ENCODE peak calls at places on chromosomes 16 and 17, in four cellular contexts. K is heart right ventricle, S is OCI-LY7, P is prostate gland. Z is an unnamed sample.

GRCh38 chr16:31519746-31520145 is 8.0 kb upstream of the AHSP start:
- DNase-seq in K (no peak), S (no peak), P (no peak), Z (no peak)

GRCh38 chr16:52557236-52557635 is 10.3 kb upstream of the TOX3 start:
- DNase-seq in K (no peak), S (no peak), P (no peak), Z (no peak)

GRCh38 chr16:69324013-69324531 is 6.3 kb downstream of the PDF start:
- DNase-seq in K (peak; percentile 74), S (no peak), P (peak; percentile 37), Z (no peak)

GRCh38 chr17:12519956-12520594 is 145.6 kb upstream of the MYOCD start:
- DNase-seq in K (no peak), S (no peak), P (no peak), Z (no peak)

GRCh38 chr16:35565626-35566025 is 2106.2 kb downstream of the TP53TG3F start:
- DNase-seq in K (no peak), S (no peak), P (no peak), Z (no peak)

GRCh38 chr16:1610841-1611653 is 825 bp downstream of the IFT140 start:
- DNase-seq in K (no peak), S (peak; percentile 27), P (no peak), Z (no peak)

GRCh38 chr17:74859439-74860228 is at the start of gene GRIN2C:
- DNase-seq in K (no peak), S (no peak), P (no peak), Z (no peak)

GRCh38 chr16:51143166-51143565 is 7.9 kb downstream of the SALL1 start:
- DNase-seq in K (no peak), S (no peak), P (no peak), Z (no peak)

GRCh38 chr17:3693829-3694231 is 2.1 kb downstream of the P2RX5 start:
- DNase-seq in K (no peak), S (peak; percentile 67), P (no peak), Z (peak; percentile 42)

GRCh38 chr16:14181371-14182050 is 110.4 kb downstream of the MRTFB start:
- DNase-seq in K (no peak), S (no peak), P (no peak), Z (no peak)

GRCh38 chr16:73068546-73069401 is 20.8 kb upstream of the ZFHX3 start:
- DNase-seq in K (peak; percentile 57), S (no peak), P (no peak), Z (no peak)

GRCh38 chr17:49817993-49818392 is 29.5 kb downstream of the KAT7 start:
- DNase-seq in K (no peak), S (no peak), P (no peak), Z (peak; percentile 78)

GRCh38 chr16:84368327-84368996 is at the start of gene ATP2C2:
- DNase-seq in K (no peak), S (no peak), P (peak; percentile 78), Z (no peak)

GRCh38 chr16:1911467-1912214 is 6.6 kb downstream of the HS3ST6 start:
- DNase-seq in K (no peak), S (no peak), P (no peak), Z (no peak)

GRCh38 chr17:82110298-82110697 is 12.3 kb upstream of the FASN start:
- DNase-seq in K (no peak), S (no peak), P (peak; percentile 88), Z (no peak)

GRCh38 chr16:56289862-56290261 is 98.6 kb downstream of the GNAO1 start:
- DNase-seq in K (no peak), S (no peak), P (no peak), Z (no peak)

GRCh38 chr16:2858245-2859025 is 465 bp upstream of the PRSS22 start:
- DNase-seq in K (no peak), S (no peak), P (peak; percentile 83), Z (no peak)

GRCh38 chr17:34892864-34893263 is 68.4 kb downstream of the CCT6B start:
- DNase-seq in K (no peak), S (peak; percentile 47), P (no peak), Z (no peak)

GRCh38 chr16:23434380-23434779 is 18.6 kb downstream of the COG7 start:
- DNase-seq in K (no peak), S (peak; percentile 78), P (peak; percentile 41), Z (no peak)

GRCh38 chr17:79109584-79109983 is 35.0 kb downstream of the ENGASE start:
- DNase-seq in K (no peak), S (no peak), P (no peak), Z (no peak)

GRCh38 chr17:4127555-4127954 is 15.3 kb downstream of the ZZEF1 start:
- DNase-seq in K (no peak), S (no peak), P (no peak), Z (no peak)

GRCh38 chr16:69812213-69813014 is 50.3 kb downstream of the WWP2 start:
- DNase-seq in K (no peak), S (no peak), P (no peak), Z (no peak)

GRCh38 chr16:87375426-87376135 is 8.0 kb downstream of the FBXO31 start:
- DNase-seq in K (no peak), S (no peak), P (no peak), Z (no peak)

GRCh38 chr16:86455116-86455515 is 55.2 kb upstream of the FOXF1 start:
- DNase-seq in K (no peak), S (no peak), P (no peak), Z (no peak)

GRCh38 chr17:75927286-75927922 is 13.4 kb downstream of the FBF1 start:
- DNase-seq in K (no peak), S (peak; percentile 74), P (peak; percentile 77), Z (no peak)

DNA sequence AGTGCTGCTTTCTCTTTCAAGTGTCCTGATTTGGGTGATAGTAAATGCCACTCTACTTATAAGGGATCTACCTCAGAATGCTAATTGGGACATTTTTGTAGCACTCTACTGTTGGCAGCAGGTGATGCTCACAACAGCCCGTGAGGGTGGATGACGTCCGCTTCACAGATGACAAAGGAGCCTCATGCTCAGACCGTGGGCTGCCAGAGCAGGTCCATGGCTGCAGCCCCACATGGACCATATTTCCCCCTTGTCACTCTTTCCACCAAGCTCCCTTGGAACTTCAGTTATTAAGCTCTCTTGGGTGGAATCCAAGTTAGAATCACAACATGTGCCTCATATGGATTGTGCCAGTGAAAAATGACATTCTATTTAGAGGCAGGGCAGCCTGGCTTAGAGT is 33.3 kb upstream of the STH start:
- DNase-seq in K (no peak), S (no peak), P (no peak), Z (no peak)
- TF ChIP-seq CTCF in K (no peak), S (no peak), P (no peak), Z (no peak)

GRCh38 chr17:17559164-17559563 is 32.3 kb downstream of the PEMT start:
- DNase-seq in K (no peak), S (no peak), P (no peak), Z (no peak)
- H3K4me1 ChIP-seq in K (peaks cover 18% of the 10 kb centered on the region), S (no peaks in the 10 kb centered on the region), P (peaks cover 6% of the 10 kb centered on the region), Z (no peaks in the 10 kb centered on the region)

GRCh38 chr16:29107299-29107698 is 122.4 kb downstream of the LAT start:
- DNase-seq in K (no peak), S (no peak), P (no peak), Z (no peak)
- TF ChIP-seq CTCF in K (no peak), S (no peak), P (no peak), Z (no peak)

GRCh38 chr16:88466949-88467348 is 13.9 kb downstream of the ZFPM1 start:
- DNase-seq in K (no peak), S (no peak), P (no peak), Z (no peak)
- H3K4me1 ChIP-seq in K (peaks cover 16% of the 10 kb centered on the region), S (peaks cover 18% of the 10 kb centered on the region), P (no peaks in the 10 kb centered on the region), Z (peaks cover 80% of the 10 kb centered on the region)

GRCh38 chr17:1766382-1767135 is 4.7 kb downstream of the SERPINF1 start:
- DNase-seq in K (peak; percentile 53), S (no peak), P (no peak), Z (no peak)

GRCh38 chr17:1767358-1767757 is 5.5 kb downstream of the SERPINF1 start:
- DNase-seq in K (no peak), S (no peak), P (no peak), Z (no peak)

GRCh38 chr17:1764274-1764673 is 2.4 kb downstream of the SERPINF1 start:
- DNase-seq in K (peak; percentile 71), S (no peak), P (peak; percentile 79), Z (peak; percentile 83)

GRCh38 chr17:1762906-1763829 is 1.3 kb downstream of the SERPINF1 start:
- DNase-seq in K (peak; percentile 50), S (no peak), P (peak; percentile 57), Z (peak; percentile 25)

GRCh38 chr17:1765576-1765975 is 3.7 kb downstream of the SERPINF1 start:
- DNase-seq in K (no peak), S (no peak), P (no peak), Z (no peak)
- TF ChIP-seq CTCF in K (no peak), S (no peak), P (no peak), Z (no peak)

GRCh38 chr17:57605734-57606105 is 139.4 kb downstream of the CCDC182 start:
- DNase-seq in K (no peak), S (no peak), P (no peak), Z (no peak)
- H3K4me1 ChIP-seq in K (peaks cover 49% of the 10 kb centered on the region), S (peaks cover 66% of the 10 kb centered on the region), P (peaks cover 16% of the 10 kb centered on the region), Z (peaks cover 94% of the 10 kb centered on the region)

GRCh38 chr16:19179890-19180490 is 11.9 kb downstream of the SYT17 start:
- DNase-seq in K (peak; percentile 70), S (peak; percentile 63), P (peak; percentile 69), Z (no peak)
- TF ChIP-seq CTCF in K (peak; percentile 57), S (peak; percentile 91), P (peak; percentile 63), Z (no peak)

Z was measured in CD8-positive, alpha-beta T cell.